ENCODE peak calls at places on chromosomes 7 and 10, in eight cellular contexts. V, N, Y, J, W, U, K and F are unnamed samples.

GRCh38 chr7:117044664-117045063 is 91.4 kb downstream of the ST7 start:
- DNase-seq in V (no peak), J (no peak), W (no peak), K (no peak), N (no peak), U (no peak), Y (no peak), F (no peak)

GRCh38 chr10:32189400-32190084 is 133.3 kb upstream of the KIF5B start:
- DNase-seq in K (peak; percentile 22), Y (no peak), V (peak; percentile 39), N (no peak), J (no peak), U (peak; percentile 75), W (peak; percentile 50), F (peak; percentile 44)

GRCh38 chr10:82889703-82890102 is 1014.7 kb downstream of the NRG3 start:
- DNase-seq in W (no peak), N (no peak), K (no peak), Y (no peak), U (no peak), J (no peak), V (no peak), F (no peak)

GRCh38 chr7:67493386-67493785 is 496.8 kb downstream of the TYW1 start:
- DNase-seq in W (no peak), J (no peak), V (no peak), U (no peak), K (no peak), N (no peak), Y (no peak), F (no peak)

GRCh38 chr7:82114237-82114636 is 329.3 kb downstream of the CACNA2D1 start:
- DNase-seq in N (no peak), U (no peak), K (no peak), W (no peak), J (no peak), Y (no peak), V (no peak), F (no peak)

GRCh38 chr10:127100983-127101615 is 95.3 kb downstream of the INSYN2A start:
- DNase-seq in W (no peak), V (no peak), J (no peak), N (no peak), Y (no peak), K (no peak), U (no peak), F (no peak)

GRCh38 chr7:101816499-101817030 is 861 bp upstream of the CUX1 start:
- DNase-seq in V (peak; percentile 44), W (peak; percentile 74), Y (peak; percentile 86), U (no peak), N (no peak), K (peak; percentile 55), J (no peak), F (peak; percentile 28)

GRCh38 chr7:46932656-46933424 is 649.1 kb downstream of the TNS3 start:
- DNase-seq in N (peak; percentile 68), W (peak; percentile 77), Y (no peak), K (peak; percentile 96), J (peak; percentile 42), U (no peak), V (peak; percentile 100), F (peak; percentile 97)

GRCh38 chr7:44973610-44974401 is 5.0 kb downstream of the MYO1G start:
- DNase-seq in J (peak; percentile 47), Y (peak; percentile 55), K (peak; percentile 56), V (peak; percentile 39), U (peak; percentile 34), W (peak; percentile 71), N (no peak), F (no peak)

GRCh38 chr10:119896937-119897336 is 4.4 kb downstream of the SEC23IP start:
- DNase-seq in Y (no peak), U (peak; percentile 41), K (peak; percentile 65), J (peak; percentile 83), N (no peak), V (peak; percentile 65), W (no peak), F (peak; percentile 50)

GRCh38 chr7:106767073-106767472 is 98.0 kb upstream of the PIK3CG start:
- DNase-seq in Y (no peak), V (peak; percentile 78), J (no peak), U (no peak), W (peak; percentile 23), N (no peak), K (peak; percentile 29), F (peak; percentile 16)

GRCh38 chr7:87173456-87173855 is 21.2 kb downstream of the DMTF1 start:
- DNase-seq in V (no peak), U (no peak), N (no peak), W (no peak), Y (no peak), J (no peak), K (no peak), F (no peak)

GRCh38 chr7:33981221-33981620 is 75.9 kb downstream of the BMPER start:
- DNase-seq in J (no peak), Y (no peak), K (no peak), U (no peak), V (peak; percentile 68), W (no peak), N (no peak), F (peak; percentile 54)

GRCh38 chr7:17408904-17409290 is 110.4 kb downstream of the AHR start:
- DNase-seq in N (no peak), U (no peak), Y (no peak), J (no peak), K (no peak), W (no peak), V (peak; percentile 32), F (peak; percentile 77)

GRCh38 chr7:134622303-134622995 is 24.2 kb upstream of the BPGM start:
- DNase-seq in K (no peak), N (no peak), W (no peak), U (no peak), Y (no peak), V (peak; percentile 41), J (no peak), F (peak; percentile 44)
- TF ChIP-seq CTCF in K (no peak), N (no peak), W (no peak), U (no peak), Y (no peak), V (no peak), J (no peak), F (no peak)

GRCh38 chr10:69644658-69645295 is 14.7 kb downstream of the FAM241B start:
- DNase-seq in J (peak; percentile 46), V (peak; percentile 56), W (peak; percentile 59), N (peak; percentile 85), K (peak; percentile 67), U (peak; percentile 21), Y (peak; percentile 82), F (peak; percentile 46)
- TF ChIP-seq CTCF in J (peak; percentile 50), V (peak; percentile 90), W (peak; percentile 84), N (peak; percentile 74), K (peak; percentile 84), U (peak; percentile 85), Y (peak; percentile 93), F (peak; percentile 79)

DNA sequence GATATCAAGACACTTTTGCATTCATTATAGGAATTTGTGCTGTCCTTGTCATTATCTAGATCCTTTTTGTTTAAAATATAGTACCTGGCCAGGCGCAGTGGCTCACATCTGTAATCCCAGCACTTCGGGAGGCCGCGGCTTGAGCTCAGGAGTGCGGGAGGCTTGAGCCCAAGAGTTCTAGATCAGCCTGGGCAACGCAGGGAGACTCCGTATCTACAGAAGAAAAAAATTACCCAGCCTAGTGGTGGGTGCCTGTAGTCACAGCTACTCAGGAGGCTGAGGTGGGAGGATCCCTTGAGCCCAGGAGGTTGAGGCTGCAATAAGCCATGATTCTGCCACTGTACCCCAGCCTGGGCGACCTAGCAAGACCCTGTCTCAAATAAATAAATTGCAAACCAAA is 621 bp upstream of the MORN4 start:
- DNase-seq in V (no peak), K (peak; percentile 12), Y (peak; percentile 16), N (no peak), W (no peak), U (peak; percentile 7), J (no peak), F (no peak)
- TF ChIP-seq CTCF in V (peak; percentile 11), K (peak; percentile 24), Y (peak; percentile 21), N (no peak), W (no peak), U (no peak), J (no peak), F (peak; percentile 19)

GRCh38 chr10:80453715-80454525 is at the start of gene TSPAN14:
- DNase-seq in K (peak; percentile 88), J (peak; percentile 81), V (peak; percentile 91), Y (peak; percentile 94), N (peak; percentile 86), W (peak; percentile 84), U (peak; percentile 53), F (peak; percentile 70)
- TF ChIP-seq CTCF in K (no peak), J (no peak), V (no peak), Y (no peak), N (no peak), W (no peak), U (no peak), F (no peak)

DNA sequence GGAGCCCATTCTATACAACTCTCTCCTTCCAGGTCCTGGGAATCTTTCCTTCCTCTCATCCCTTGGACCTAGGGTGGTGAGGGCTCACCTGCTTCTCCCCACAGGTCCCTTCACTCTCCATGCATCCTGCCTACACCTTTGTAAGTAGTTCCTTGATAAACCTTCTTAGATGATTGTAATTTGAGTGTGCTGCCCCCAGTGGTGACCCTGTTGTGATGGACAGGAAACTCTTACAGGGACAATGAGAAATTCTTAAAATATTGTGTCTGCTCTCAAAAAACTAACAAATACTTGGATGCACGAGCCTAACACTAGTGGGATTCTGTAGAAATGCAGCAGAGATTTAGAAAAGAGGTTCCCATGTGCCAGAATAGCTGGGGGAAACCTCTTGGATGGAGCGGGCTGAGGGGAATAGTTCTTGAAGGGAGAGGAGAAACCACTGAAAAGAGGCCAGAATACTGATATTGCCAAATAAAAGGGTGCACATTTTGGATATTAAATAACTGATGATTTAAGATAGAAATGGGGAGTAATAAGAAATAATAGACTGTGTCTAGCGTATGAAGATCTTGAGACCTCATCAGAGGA is 6.7 kb upstream of the PAXIP1 start:
- DNase-seq in V (no peak), N (no peak), K (no peak), W (peak; percentile 60), U (peak; percentile 18), J (no peak), Y (peak; percentile 17), F (peak; percentile 5)
- TF ChIP-seq CTCF in V (peak; percentile 45), N (peak; percentile 53), K (peak; percentile 33), W (peak; percentile 85), U (peak; percentile 40), J (no peak), Y (peak; percentile 65), F (peak; percentile 37)

GRCh38 chr10:19412531-19412930 is 363.9 kb downstream of the MALRD1 start:
- DNase-seq in U (peak; percentile 16), V (peak; percentile 51), N (no peak), Y (peak; percentile 59), W (peak; percentile 10), K (peak; percentile 50), J (no peak), F (peak; percentile 49)
- TF ChIP-seq CTCF in U (peak; percentile 48), V (peak; percentile 53), N (no peak), Y (peak; percentile 73), W (peak; percentile 5), K (peak; percentile 38), J (no peak), F (peak; percentile 48)

DNA sequence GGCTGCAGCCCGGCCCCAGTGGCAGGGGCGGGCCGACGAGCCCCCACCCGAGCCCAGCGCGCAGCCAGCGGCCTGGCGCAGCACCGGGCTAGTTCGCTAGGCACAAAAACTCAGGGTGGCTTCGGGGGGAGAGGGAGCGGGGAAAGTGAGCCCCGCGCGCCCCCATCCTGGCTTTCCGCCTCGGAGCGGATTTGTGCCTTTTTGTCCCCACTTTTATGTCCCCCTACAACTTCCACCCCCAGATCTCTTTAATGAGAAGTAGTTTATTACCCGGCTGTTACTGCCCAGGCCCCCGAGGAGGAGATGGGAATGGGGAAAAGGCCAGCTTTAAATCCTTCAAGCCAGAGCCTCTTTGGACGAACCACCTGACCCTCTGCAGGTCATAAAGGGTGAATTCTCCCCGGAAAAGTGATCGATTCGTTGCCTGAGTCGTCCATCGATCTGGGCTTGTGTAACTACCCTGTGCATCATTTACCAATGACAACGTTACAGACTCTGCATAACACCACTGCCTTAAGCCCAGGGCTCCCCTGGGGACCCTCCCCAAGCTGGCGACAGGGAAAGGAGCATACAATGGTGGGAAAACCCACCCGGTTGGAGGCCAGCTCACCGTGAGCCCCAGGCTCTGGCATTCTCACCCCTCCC is 598 bp upstream of the SH3PXD2A start:
- DNase-seq in U (peak; percentile 52), N (no peak), K (no peak), V (no peak), J (no peak), W (no peak), Y (peak; percentile 49), F (no peak)
- TF ChIP-seq CTCF in U (peak; percentile 27), N (no peak), K (no peak), V (no peak), J (no peak), W (no peak), Y (no peak), F (no peak)